ENCODE peak calls at places on chromosome 7, in six cellular contexts. A, O, Z, Y, L and G are unnamed samples. For H3K9me2, the result is how much of the 10 kb centered on the place peaks cover.

GRCh38 chr7:130436253-130436652 is 4.6 kb downstream of the CEP41 start:
- DNase-seq in A (no peak), O (no peak), Z (no peak), Y (no peak), L (no peak), G (no peak)

GRCh38 chr7:132877578-132877977 is 204.3 kb downstream of the CHCHD3 start:
- DNase-seq in A (no peak), O (no peak), Z (no peak), Y (no peak), L (no peak), G (no peak)

GRCh38 chr7:117020605-117021002 is 67.3 kb downstream of the ST7 start:
- DNase-seq in A (no peak), O (no peak), Z (no peak), Y (no peak), L (no peak), G (no peak)

GRCh38 chr7:115618676-115619075 is 411.9 kb downstream of the TFEC start:
- DNase-seq in A (peak), O (peak), Z (no peak), Y (no peak), L (no peak), G (no peak)

GRCh38 chr7:82926477-82926876 is 236.2 kb downstream of the PCLO start:
- DNase-seq in A (no peak), O (no peak), Z (no peak), Y (no peak), L (no peak), G (no peak)

GRCh38 chr7:141999219-141999618 is 3.5 kb downstream of the MGAM start:
- DNase-seq in A (no peak), O (no peak), Z (peak), Y (no peak), L (no peak), G (no peak)

GRCh38 chr7:38476764-38477163 is 154.4 kb downstream of the AMPH start:
- DNase-seq in A (no peak), O (no peak), Z (no peak), Y (no peak), L (no peak), G (no peak)

GRCh38 chr7:2033586-2034135 is 199.1 kb downstream of the MAD1L1 start:
- DNase-seq in A (no peak), O (no peak), Z (no peak), Y (no peak), L (no peak), G (no peak)

GRCh38 chr7:158271646-158272045 is 316.0 kb downstream of the PTPRN2 start:
- DNase-seq in A (no peak), O (no peak), Z (no peak), Y (no peak), L (no peak), G (no peak)

GRCh38 chr7:3991771-3992231 is 690.3 kb upstream of the FOXK1 start:
- DNase-seq in A (no peak), O (no peak), Z (no peak), Y (no peak), L (no peak), G (peak)

GRCh38 chr7:99843808-99844207 is 16.0 kb downstream of the CYP3A43 start:
- DNase-seq in A (no peak), O (peak), Z (no peak), Y (no peak), L (no peak), G (no peak)

GRCh38 chr7:44396931-44397525 is 71.6 kb upstream of the CAMK2B start:
- DNase-seq in A (no peak), O (no peak), Z (no peak), Y (no peak), L (no peak), G (no peak)

GRCh38 chr7:123879628-123880027 is 34.7 kb downstream of the HYAL4 start:
- DNase-seq in A (no peak), O (no peak), Z (no peak), Y (no peak), L (no peak), G (no peak)

GRCh38 chr7:14888904-14889482 is 13.6 kb downstream of the DGKB start:
- DNase-seq in A (peak), O (peak), Z (peak), Y (no peak), L (no peak), G (no peak)

GRCh38 chr7:144127714-144128334 is 4.8 kb downstream of the OR2A14 start:
- DNase-seq in A (peak), O (peak), Z (peak), Y (peak), L (peak), G (peak)

GRCh38 chr7:16933296-16934248 is 51.8 kb upstream of the AGR3 start:
- DNase-seq in A (no peak), O (no peak), Z (no peak), Y (no peak), L (no peak), G (no peak)

GRCh38 chr7:77426052-77426404 is 9.9 kb upstream of the GSAP start:
- DNase-seq in A (no peak), O (no peak), Z (no peak), Y (no peak), L (no peak), G (no peak)

GRCh38 chr7:8125680-8126444 is 136.1 kb downstream of the ICA1 start:
- DNase-seq in A (no peak), O (no peak), Z (no peak), Y (no peak), L (no peak), G (peak)

GRCh38 chr7:30596043-30596641 is 1.5 kb downstream of the GARS1 start:
- DNase-seq in A (peak), O (peak), Z (peak), Y (no peak), L (peak), G (peak)

GRCh38 chr7:7617550-7617949 is 23.0 kb upstream of the UMAD1 start:
- DNase-seq in A (no peak), O (no peak), Z (no peak), Y (no peak), L (no peak), G (no peak)

GRCh38 chr7:105580022-105580740 is 1.1 kb downstream of the EFCAB10 start:
- DNase-seq in A (peak), O (no peak), Z (no peak), Y (peak), L (peak), G (no peak)

GRCh38 chr7:115840702-115841101 is 189.9 kb downstream of the TFEC start:
- DNase-seq in A (no peak), O (no peak), Z (peak), Y (no peak), L (no peak), G (no peak)

GRCh38 chr7:31495653-31496052 is 18.2 kb upstream of the ITPRID1 start:
- DNase-seq in A (no peak), O (no peak), Z (no peak), Y (no peak), L (no peak), G (no peak)

GRCh38 chr7:90920336-90920735 is 324.2 kb downstream of the CDK14 start:
- DNase-seq in A (no peak), O (no peak), Z (no peak), Y (no peak), L (no peak), G (no peak)

GRCh38 chr7:12749069-12749468 is 61.6 kb downstream of the ARL4A start:
- DNase-seq in A (no peak), O (no peak), Z (no peak), Y (no peak), L (no peak), G (no peak)

GRCh38 chr7:54711900-54712595 is 47.0 kb downstream of the SEC61G start:
- DNase-seq in A (no peak), O (no peak), Z (no peak), Y (no peak), L (no peak), G (no peak)

GRCh38 chr7:54709283-54709682 is 49.7 kb downstream of the SEC61G start:
- DNase-seq in A (no peak), O (no peak), Z (no peak), Y (no peak), L (no peak), G (no peak)

DNA sequence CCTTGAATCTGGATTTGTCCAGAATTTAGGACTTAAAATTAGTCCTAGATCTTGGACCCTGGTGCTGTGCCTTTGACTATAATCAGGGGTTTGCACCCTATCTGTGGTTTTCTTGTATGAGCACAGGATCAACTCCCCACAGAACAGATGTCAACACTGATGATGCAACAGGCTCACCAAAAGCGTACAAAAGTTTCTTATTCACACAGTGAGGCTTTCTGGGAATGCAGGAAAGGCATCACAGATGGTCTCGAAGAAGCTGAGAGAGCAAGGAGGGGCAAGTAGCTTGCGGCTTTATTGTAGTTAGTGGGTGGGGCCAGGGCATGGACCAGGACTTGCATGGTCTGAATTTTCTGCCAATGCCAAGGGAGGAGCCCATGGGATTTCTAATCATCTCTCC is 46.2 kb downstream of the SEC61G start:
- DNase-seq in A (no peak), O (no peak), Z (no peak), Y (no peak), L (no peak), G (no peak)
- H3K9me2 ChIP-seq in A (under half), O (under half), Z (under half), Y (under half), L (under half), G (under half)

DNA sequence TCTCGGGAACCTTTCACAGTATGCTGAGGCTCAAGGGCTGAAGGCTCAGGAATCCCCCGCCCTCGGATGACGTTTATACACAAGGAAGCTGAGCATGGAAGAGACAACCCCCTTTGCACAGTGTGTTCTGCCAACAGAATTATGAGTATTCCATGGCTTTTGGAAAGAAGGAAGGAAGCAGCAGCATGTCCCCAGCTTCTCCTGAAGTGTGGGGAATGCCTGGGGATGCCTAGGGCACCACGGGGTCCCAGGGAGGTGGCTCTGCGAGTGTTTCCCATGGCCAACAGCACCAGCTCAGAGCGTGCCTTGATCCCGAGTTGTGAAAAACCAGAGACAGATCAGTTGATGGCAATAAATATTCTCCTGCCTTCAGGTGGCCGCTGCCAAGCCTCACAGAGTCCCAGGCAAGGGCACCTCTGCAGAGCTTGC is 88.8 kb upstream of the DDC start:
- DNase-seq in A (no peak), O (peak), Z (peak), Y (no peak), L (no peak), G (no peak)
- H3K27ac ChIP-seq in A (no peak), O (no peak), Z (peak), Y (no peak), L (no peak), G (no peak)

DNA sequence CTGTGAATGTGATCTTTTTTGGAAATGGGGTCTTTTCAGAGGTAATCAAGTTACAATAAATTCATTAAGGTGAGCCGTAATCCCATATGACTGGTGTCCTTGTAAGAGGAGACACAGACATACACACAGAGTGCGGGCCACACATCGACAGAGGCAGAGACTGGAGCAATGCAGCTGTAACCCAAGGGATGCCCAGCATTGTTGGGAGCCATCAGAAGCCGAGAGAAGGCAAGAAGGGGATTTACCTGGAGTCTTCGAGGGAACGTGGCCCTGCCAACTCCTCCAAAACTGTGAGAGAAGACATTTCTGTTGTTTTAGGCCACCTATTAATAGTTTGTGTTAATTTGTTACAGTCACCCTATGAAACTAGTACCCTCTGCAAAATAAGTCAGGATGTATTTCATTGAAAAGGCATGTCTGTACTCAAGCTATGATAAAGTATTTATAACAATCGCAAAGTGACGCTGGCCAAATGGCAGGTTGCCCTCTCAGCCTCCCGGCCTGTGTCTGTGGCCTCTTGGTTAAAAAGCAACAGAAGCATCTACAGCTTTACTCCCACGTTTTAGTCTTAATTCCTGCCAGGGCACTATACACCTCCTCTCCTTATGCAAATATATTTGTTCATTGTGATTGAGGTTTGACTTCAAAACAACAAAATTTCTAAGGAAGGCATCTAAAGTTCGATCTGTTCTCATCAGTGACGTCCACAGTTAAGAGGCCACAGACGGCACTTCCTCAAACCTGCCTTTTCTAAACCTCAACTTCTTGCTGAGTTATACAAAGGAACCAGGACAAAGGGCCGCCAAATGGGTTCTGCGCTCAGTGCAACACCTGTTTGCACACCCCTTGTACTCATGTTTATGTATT is 46.8 kb downstream of the HIPK2 start:
- DNase-seq in A (peak), O (peak), Z (no peak), Y (no peak), L (no peak), G (no peak)
- H3K4me2 ChIP-seq in A (peak), O (peak), Z (no peak), Y (peak), L (peak), G (no peak)

GRCh38 chr7:94183289-94183749 is 179.2 kb upstream of the BET1 start:
- DNase-seq in A (peak), O (peak), Z (peak), Y (peak), L (peak), G (no peak)

GRCh38 chr7:94182721-94183120 is 178.6 kb upstream of the BET1 start:
- DNase-seq in A (no peak), O (peak), Z (no peak), Y (no peak), L (no peak), G (no peak)

GRCh38 chr7:94190599-94191061 is 186.5 kb upstream of the BET1 start:
- DNase-seq in A (peak), O (peak), Z (peak), Y (peak), L (peak), G (no peak)

GRCh38 chr7:94188350-94188749 is 184.2 kb upstream of the BET1 start:
- DNase-seq in A (no peak), O (peak), Z (no peak), Y (no peak), L (no peak), G (no peak)
- H3K9me2 ChIP-seq in A (under half), O (under half), Z (under half), Y (under half), L (under half), G (under half)

DNA sequence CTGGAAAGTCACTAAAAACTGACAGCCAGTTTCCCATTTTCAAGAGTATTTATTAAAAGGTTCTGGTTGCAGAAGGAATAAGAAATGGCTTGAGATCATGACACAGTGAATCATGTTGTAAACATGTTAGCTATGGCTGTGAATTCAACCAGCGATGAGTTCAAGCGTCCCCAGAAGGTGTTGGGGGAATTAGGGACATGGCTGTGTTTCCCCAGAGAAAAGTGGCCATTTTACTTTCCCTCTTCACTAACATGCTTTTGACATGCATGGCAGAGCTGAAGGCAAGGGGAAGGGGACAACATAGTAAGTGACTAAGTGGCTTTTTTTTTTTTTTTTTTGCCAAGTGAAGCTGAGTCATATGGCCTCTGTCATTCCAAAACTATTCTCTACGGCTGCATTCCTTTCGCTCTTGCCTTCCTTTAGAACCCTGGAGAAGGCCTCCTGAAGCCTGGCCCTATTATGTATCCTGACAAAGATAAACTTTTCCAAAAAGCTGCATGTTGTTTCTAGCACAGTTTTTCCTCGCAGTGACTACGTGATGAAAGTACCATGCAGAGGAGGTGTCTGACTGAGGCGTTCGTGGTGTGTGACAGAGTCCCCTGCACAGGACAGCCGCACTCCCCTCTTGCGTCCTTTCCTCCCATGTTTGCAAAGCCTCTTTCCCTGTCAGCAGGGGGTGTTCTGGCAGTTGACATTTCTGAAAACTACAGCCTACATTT is 46.9 kb downstream of the EGFR start:
- DNase-seq in A (peak), O (peak), Z (peak), Y (peak), L (peak), G (no peak)
- H3K27ac ChIP-seq in A (peak), O (peak), Z (peak), Y (peak), L (peak), G (no peak)